ENCODE peak calls at places on chromosomes 6 and 20, in nine cellular contexts. O is spleen, E is OCI-LY7, S is ovary, M is heart right ventricle, T is BE2C, W is tibial nerve, V is upper lobe of right lung, K is uterus. C is an unnamed sample. For H3K4me1, the result is how much of the 10 kb centered on the place peaks cover.

GRCh38 chr20:24048014-24048611 is 59.5 kb upstream of the GGTLC1 start:
- DNase-seq in W (no peak), T (no peak), M (no peak), O (no peak), E (no peak), K (no peak), V (no peak), S (no peak), C (no peak)

GRCh38 chr6:154923199-154923869 is 71.8 kb upstream of the TIAM2 start:
- DNase-seq in K (no peak), W (no peak), T (peak), O (no peak), M (no peak), E (no peak), V (no peak), S (no peak), C (no peak)

GRCh38 chr6:8556370-8557018 is 121.1 kb upstream of the SLC35B3 start:
- DNase-seq in E (no peak), M (no peak), O (no peak), S (no peak), W (no peak), K (no peak), T (no peak), V (no peak), C (no peak)

GRCh38 chr20:57622579-57623381 is 2.6 kb upstream of the ZBP1 start:
- DNase-seq in W (no peak), E (peak), O (peak), S (peak), V (peak), M (peak), K (peak), T (peak), C (peak)

GRCh38 chr20:10558635-10559187 is 115.1 kb downstream of the JAG1 start:
- DNase-seq in S (no peak), K (no peak), M (no peak), E (no peak), V (no peak), W (no peak), O (no peak), T (no peak), C (peak)

GRCh38 chr6:84536914-84537638 is 227.3 kb downstream of the TBX18 start:
- DNase-seq in E (no peak), V (no peak), S (no peak), K (no peak), T (no peak), M (no peak), W (no peak), O (no peak), C (no peak)

GRCh38 chr20:11165789-11166188 is 492.0 kb upstream of the JAG1 start:
- DNase-seq in W (no peak), O (no peak), M (no peak), K (no peak), E (no peak), V (no peak), T (no peak), S (no peak), C (no peak)

GRCh38 chr6:66930559-66931290 is 1223.7 kb upstream of the EYS start:
- DNase-seq in V (no peak), W (no peak), T (no peak), S (no peak), K (no peak), E (no peak), O (no peak), M (no peak), C (no peak)

GRCh38 chr6:551405-551804 is 105.5 kb downstream of the HUS1B start:
- DNase-seq in V (no peak), K (no peak), E (peak), W (no peak), M (no peak), O (no peak), S (no peak), T (peak), C (peak)

GRCh38 chr6:72999995-73000394 is 225.3 kb downstream of the KHDC1L start:
- DNase-seq in K (no peak), O (no peak), W (no peak), T (no peak), M (no peak), E (no peak), V (no peak), S (no peak), C (no peak)

GRCh38 chr20:4812641-4813075 is 90.9 kb downstream of the PRND start:
- DNase-seq in E (peak), W (no peak), K (no peak), S (no peak), V (no peak), M (no peak), T (no peak), O (peak), C (no peak)

GRCh38 chr20:4814696-4815252 is 93.1 kb downstream of the PRND start:
- DNase-seq in V (peak), E (peak), O (peak), M (no peak), W (no peak), K (no peak), T (no peak), S (no peak), C (no peak)

GRCh38 chr20:4812216-4812615 is 90.5 kb downstream of the PRND start:
- DNase-seq in M (no peak), V (no peak), K (no peak), T (no peak), S (no peak), E (peak), O (no peak), W (no peak), C (no peak)

GRCh38 chr20:4813839-4814695 is 92.4 kb downstream of the PRND start:
- DNase-seq in V (no peak), T (no peak), W (peak), E (peak), M (no peak), S (no peak), K (no peak), O (peak), C (peak)

DNA sequence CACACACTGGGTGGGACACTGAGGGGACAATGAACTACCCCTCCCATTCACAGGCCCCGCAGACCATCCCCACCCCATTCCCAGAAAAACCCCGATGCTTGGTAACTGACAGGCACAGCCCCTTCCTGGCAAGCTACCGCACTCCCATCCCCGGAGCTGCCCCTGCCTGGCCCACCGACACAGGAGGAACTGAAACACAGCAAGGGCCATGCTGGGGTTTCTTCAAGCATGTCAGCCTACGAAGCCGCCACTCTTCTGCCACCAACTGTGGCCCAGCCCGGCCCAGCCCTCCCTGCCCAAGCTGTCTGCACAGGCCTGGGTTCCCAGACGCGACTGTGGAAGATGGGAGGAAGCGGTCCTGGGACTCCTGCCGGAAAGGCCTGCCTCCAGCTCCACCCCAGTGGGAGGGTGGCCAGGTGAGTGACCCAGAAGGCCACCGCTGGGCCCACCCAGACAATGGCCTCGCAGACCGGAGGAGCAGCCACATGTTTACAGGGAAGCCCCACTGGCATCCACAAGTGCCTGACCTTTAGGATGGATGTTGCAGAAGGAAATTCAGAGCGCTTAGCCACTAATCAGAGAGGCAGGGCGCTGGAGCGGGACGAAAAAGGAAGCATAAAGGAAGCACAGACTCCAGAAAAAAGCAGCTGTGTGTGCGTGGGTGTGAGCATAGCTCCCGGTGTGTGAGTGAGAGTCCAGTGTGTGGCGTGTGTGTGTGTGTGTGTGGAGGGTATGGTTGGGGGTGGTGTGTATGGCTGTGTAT is 91.5 kb downstream of the PRND start:
- DNase-seq in V (no peak), T (no peak), S (peak), W (no peak), E (peak), O (peak), K (no peak), M (peak), C (peak)
- H3K4me1 ChIP-seq in V (half or more), T (under half), S (under half), W (under half), E (half or more), O (half or more), K (under half), M (under half), C (half or more)

DNA sequence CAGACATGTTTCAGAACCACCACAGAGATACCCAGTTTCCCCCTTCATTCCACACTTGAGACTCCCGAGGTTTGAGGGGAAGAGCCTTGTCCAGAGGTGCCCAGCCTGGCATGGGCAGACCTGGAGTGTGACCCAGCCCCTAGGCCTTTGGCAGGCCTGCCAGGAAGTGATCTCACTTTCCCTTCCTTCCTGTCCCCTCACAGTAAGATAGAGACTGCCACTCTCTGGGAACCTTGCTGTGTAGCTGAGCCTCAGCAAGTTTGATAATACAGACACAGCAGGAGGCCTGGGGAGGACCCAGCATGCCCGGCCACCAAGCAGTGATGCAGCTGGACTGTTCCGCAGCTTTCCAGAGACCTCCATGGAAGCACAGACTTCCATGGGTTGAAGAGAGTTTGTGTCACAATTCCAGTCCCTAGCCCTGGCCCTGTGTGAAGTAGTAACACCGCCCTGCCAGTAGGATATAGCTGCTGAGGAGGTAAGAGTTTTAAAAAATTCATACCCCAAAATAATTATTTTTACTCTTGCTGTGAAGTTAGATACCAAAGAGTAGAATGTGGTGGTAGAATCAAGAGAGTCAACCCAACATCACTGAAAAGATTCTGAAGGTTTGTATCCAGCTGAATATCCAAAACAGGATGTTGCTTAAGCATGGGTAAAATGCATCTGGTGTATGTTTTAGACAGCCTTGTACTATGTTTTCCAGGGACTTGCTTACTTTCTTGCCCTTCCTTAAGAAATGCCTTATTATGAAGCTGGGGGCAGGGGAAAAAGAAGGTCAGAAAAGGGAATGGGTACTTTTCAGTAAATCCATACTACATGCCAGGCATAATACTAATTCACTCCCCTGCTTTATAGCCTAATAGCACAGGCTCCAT is 16.3 kb downstream of the PKIG start:
- DNase-seq in T (no peak), S (no peak), K (peak), V (no peak), W (no peak), O (peak), E (peak), M (peak), C (no peak)
- TF ChIP-seq CTCF in T (peak), S (no peak), K (no peak), V (peak), W (no peak), O (no peak), E (peak), M (peak), C (peak)

DNA sequence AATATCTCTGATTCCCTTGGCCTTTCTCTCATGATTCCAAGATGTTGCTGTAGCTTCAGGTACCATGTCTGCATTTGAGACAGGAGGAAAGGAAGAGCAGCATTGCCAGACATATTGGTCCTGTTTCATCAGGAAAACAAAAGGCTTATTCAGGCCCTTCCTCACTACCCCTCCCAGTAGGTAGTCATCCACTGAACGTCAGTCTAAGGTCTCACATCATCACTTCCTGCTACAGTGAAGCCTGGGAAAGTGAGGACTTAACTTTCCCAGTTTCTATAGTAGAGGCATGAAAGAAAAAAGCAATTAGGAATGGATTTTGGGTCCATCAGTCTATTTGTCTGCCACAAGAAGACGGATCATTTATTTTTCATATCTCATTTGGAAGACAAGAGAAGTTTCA is 85.7 kb upstream of the SOX4 start:
- DNase-seq in M (no peak), W (no peak), S (no peak), T (no peak), K (no peak), V (no peak), E (no peak), O (no peak), C (no peak)
- H3K4me3 ChIP-seq in M (no peak), W (no peak), S (no peak), T (no peak), K (no peak), V (no peak), E (no peak), O (no peak), C (no peak)

GRCh38 chr6:170311696-170312095 is 5.1 kb downstream of the FAM120B start:
- DNase-seq in V (no peak), W (no peak), E (no peak), M (no peak), O (no peak), K (no peak), T (no peak), S (no peak), C (no peak)

GRCh38 chr6:170313716-170314295 is 7.2 kb downstream of the FAM120B start:
- DNase-seq in O (no peak), W (no peak), V (no peak), M (no peak), K (no peak), S (no peak), T (no peak), E (no peak), C (no peak)

GRCh38 chr6:170316071-170316470 is 9.5 kb downstream of the FAM120B start:
- DNase-seq in W (no peak), T (no peak), V (no peak), O (no peak), E (no peak), M (no peak), S (no peak), K (no peak), C (no peak)

GRCh38 chr6:170314983-170315382 is 8.4 kb downstream of the FAM120B start:
- DNase-seq in T (no peak), E (no peak), V (no peak), K (no peak), O (no peak), M (no peak), W (no peak), S (no peak), C (no peak)

DNA sequence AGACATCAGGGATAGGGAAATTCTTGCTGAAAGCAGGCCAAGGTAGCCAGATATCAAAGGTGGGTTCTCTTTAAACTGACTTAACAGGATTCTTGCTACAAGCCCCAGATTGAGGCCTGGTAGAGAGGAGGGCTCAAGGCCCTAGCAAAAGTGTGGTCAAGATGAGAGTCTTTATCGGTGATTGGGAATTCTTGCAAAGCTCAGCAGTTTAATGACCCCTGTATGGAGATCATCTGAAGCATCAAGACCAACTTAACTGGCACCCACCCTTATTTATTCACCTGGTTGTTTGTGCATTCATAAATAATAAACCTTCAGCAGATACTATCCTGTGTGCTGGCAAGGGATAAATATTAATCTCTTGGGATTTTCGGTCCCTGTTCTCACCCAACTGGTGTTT is 6.3 kb downstream of the FAM120B start:
- DNase-seq in M (no peak), S (no peak), T (no peak), V (no peak), K (no peak), E (no peak), W (no peak), O (no peak), C (no peak)
- H3K4me1 ChIP-seq in M (half or more), S (under half), T (under half), V (under half), K (under half), E (under half), W (under half), O (under half), C (under half)

GRCh38 chr6:2611092-2611491 is 139.6 kb downstream of the MYLK4 start:
- DNase-seq in V (no peak), W (no peak), K (no peak), O (no peak), T (no peak), E (no peak), M (no peak), S (no peak), C (no peak)
- TF ChIP-seq CTCF in V (no peak), W (no peak), K (no peak), O (no peak), T (no peak), E (no peak), M (no peak), S (no peak), C (no peak)

GRCh38 chr20:63735859-63736718 is at the start of gene LIME1:
- DNase-seq in S (peak), E (peak), O (peak), M (no peak), W (no peak), V (peak), K (peak), T (no peak), C (peak)
- H3K4me3 ChIP-seq in S (no peak), E (peak), O (peak), M (peak), W (peak), V (peak), K (no peak), T (no peak), C (peak)